ENCODE peak calls at places on chromosome 22, in four cellular contexts. W, Z, M and S are unnamed samples.

GRCh38 chr22:22171357-22172218 is 73.0 kb upstream of the VPREB1 start:
- DNase-seq in Z (no peak), M (no peak), W (no peak), S (no peak)

GRCh38 chr22:29225422-29226090 is 19.9 kb downstream of the EMID1 start:
- DNase-seq in Z (peak; percentile 30), M (no peak), W (no peak), S (no peak)

GRCh38 chr22:36738416-36739020 is 35.0 kb upstream of the CACNG2 start:
- DNase-seq in W (no peak), Z (no peak), M (no peak), S (no peak)

GRCh38 chr22:49967333-49968241 is 7.0 kb downstream of the PIM3 start:
- DNase-seq in M (peak; percentile 52), Z (peak; percentile 70), W (peak; percentile 87), S (no peak)

GRCh38 chr22:37632174-37633081 is 7.0 kb upstream of the SH3BP1 start:
- DNase-seq in M (no peak), W (no peak), Z (no peak), S (no peak)

GRCh38 chr22:48306284-48306683 is 1521.4 kb downstream of the BRD1 start:
- DNase-seq in W (no peak), M (no peak), Z (no peak), S (no peak)

GRCh38 chr22:38110008-38110862 is at the start of gene BAIAP2L2:
- DNase-seq in Z (no peak), M (no peak), W (peak; percentile 55), S (no peak)

GRCh38 chr22:19109198-19110063 is 12.8 kb downstream of the DGCR2 start:
- DNase-seq in M (peak; percentile 83), Z (peak; percentile 66), W (no peak), S (no peak)

GRCh38 chr22:34414467-34415440 is 494.5 kb upstream of the LARGE1 start:
- DNase-seq in W (no peak), Z (peak; percentile 48), M (no peak), S (no peak)

GRCh38 chr22:38136607-38137006 is 26.1 kb upstream of the BAIAP2L2 start:
- DNase-seq in M (no peak), Z (no peak), W (no peak), S (no peak)

GRCh38 chr22:44031111-44031963 is 7.2 kb downstream of the PARVB start:
- DNase-seq in M (no peak), Z (no peak), W (peak; percentile 31), S (no peak)

GRCh38 chr22:22033803-22034468 is 51.3 kb upstream of the TOP3B start:
- DNase-seq in W (no peak), Z (no peak), M (no peak), S (no peak)

GRCh38 chr22:49088801-49089791 is 738.6 kb downstream of the BRD1 start:
- DNase-seq in Z (no peak), M (no peak), W (peak; percentile 61), S (no peak)

GRCh38 chr22:49528420-49528720 is 299.3 kb downstream of the BRD1 start:
- DNase-seq in W (no peak), Z (no peak), M (no peak), S (no peak)

GRCh38 chr22:44351685-44352377 is 39.1 kb upstream of the SHISAL1 start:
- DNase-seq in W (peak; percentile 61), M (peak; percentile 94), Z (no peak), S (peak; percentile 80)

GRCh38 chr22:38845368-38845740 is 1.5 kb upstream of the NPTXR start:
- DNase-seq in M (no peak), Z (no peak), W (peak; percentile 21), S (no peak)

GRCh38 chr22:43931771-43932170 is 8.2 kb downstream of the PNPLA3 start:
- DNase-seq in Z (no peak), W (no peak), M (no peak), S (no peak)

GRCh38 chr22:49666146-49666809 is 161.4 kb downstream of the BRD1 start:
- DNase-seq in W (no peak), Z (no peak), M (no peak), S (no peak)

GRCh38 chr22:26310616-26311015 is 118.4 kb upstream of the ASPHD2 start:
- DNase-seq in Z (no peak), M (no peak), W (no peak), S (no peak)

GRCh38 chr22:38346506-38346905 is 29.3 kb upstream of the CSNK1E start:
- DNase-seq in W (no peak), M (no peak), Z (no peak), S (no peak)

GRCh38 chr22:36659762-36660509 is 43.6 kb downstream of the CACNG2 start:
- DNase-seq in M (peak; percentile 86), Z (peak; percentile 93), W (peak; percentile 96), S (peak; percentile 87)

GRCh38 chr22:38724926-38725571 is 19.3 kb downstream of the GTPBP1 start:
- DNase-seq in Z (no peak), M (peak; percentile 36), W (no peak), S (no peak)

GRCh38 chr22:39733191-39733590 is 160.4 kb downstream of the ENTHD1 start:
- DNase-seq in W (no peak), M (no peak), Z (no peak), S (no peak)

GRCh38 chr22:36986242-36986821 is 32.9 kb downstream of the TST start:
- DNase-seq in W (no peak), Z (peak; percentile 51), M (no peak), S (no peak)

DNA sequence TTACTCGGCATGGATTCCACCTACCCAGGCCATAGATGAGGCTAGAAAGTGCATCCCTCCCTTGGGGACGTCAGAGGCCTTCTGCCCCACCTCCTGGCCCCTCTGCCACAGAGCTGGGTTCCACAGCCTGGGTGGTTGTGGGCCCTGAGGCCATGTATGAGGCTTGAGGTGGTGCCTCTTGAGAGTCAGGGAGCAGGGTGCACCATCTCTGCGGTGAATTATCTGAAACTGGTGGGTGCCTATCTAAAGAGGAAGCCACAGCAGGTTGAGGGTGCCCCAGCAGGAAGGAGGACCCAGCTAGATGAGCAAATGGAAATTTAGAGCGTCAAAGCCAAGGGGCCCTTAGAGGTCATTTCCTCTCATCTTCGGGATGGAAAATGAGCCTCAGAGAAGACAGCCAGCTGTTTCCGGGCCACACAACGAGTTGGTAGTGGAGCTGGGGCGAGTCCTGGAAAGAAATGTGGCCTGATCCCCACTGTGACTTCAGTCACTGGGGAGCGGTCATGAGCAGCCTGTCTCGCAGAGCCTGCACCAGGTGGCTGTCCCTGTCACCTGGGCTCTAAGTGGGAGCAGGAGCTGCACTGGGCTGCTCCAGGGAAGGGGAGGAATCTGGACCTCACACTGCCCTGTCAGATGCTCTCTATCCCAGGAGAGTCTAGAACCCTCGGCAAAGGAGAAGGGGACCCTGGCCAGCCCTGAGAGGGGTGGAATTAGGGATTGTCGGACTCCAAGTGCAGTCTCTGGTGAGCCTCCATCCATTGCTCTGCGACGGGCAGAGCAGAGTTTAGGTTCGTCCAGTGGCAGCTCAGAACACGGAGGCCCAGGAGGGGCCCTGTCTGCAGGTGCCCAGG is 7.3 kb downstream of the ADORA2A start:
- DNase-seq in M (peak; percentile 33), Z (no peak), W (peak; percentile 31), S (no peak)
- H3K4me3 ChIP-seq in M (no peak overlapping the region), Z (no peak overlapping the region), W (no peak overlapping the region), S (no peak overlapping the region)

DNA sequence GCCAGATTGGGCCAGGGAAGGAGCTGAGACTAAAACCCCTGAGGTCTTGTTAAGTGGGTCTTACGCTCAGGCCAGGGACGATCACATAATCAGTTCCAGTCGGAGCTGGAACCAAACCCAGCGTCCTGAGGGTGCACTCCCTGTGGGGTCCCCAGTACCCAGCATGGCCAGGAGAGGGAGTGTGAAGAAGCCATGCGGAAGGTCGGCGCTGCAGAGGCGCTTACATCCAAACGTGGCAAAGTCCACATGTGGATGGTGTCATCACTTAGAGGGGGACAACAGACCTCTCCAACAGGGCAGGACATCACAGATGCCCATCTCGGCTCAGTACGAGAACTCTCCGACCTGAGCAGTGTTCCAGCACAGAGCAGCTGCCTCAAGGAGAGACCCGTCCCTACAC is 8.3 kb downstream of the ATP5MGL start:
- DNase-seq in W (no peak), Z (no peak), M (no peak), S (no peak)
- TF ChIP-seq CTCF in W (no peak), Z (no peak), M (peak; percentile 40), S (peak; percentile 50)

DNA sequence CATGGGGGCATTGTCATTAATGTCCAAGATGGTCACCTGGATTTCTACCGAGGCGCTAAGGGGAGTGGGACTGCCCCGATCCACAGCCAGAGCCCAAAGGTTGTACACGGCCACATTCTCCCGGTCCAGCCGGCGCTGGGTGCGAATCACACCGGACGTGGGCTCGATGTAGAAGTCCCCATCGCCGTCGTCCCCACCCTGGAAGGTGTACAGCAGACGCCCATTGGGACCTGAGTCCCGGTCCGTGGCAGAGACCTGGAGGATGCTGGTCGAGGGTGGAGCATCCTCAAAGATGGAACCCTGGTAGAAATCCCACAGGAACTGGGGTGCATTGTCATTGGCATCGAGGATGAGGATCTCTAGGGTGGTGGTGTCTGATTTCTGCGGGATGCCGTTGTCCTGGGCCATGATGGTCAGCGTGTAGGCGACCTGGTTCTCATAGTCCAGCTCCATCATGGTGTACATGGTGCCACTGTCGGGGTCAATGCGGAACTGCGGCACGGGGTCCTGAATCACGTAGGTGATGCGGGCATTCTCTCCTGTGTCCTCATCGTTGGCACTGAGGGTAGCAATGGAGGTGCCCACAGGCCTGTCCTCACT is 3.1 kb downstream of the CELSR1 start:
- DNase-seq in Z (no peak), M (no peak), W (peak; percentile 77), S (no peak)
- H3K4me3 ChIP-seq in Z (no peak overlapping the region), M (no peak overlapping the region), W (no peak overlapping the region), S (no peak overlapping the region)

GRCh38 chr22:40954095-40954494 is 2.9 kb downstream of the RBX1 start:
- DNase-seq in W (no peak), Z (no peak), M (no peak), S (no peak)

GRCh38 chr22:40955516-40955915 is 4.3 kb downstream of the RBX1 start:
- DNase-seq in W (no peak), M (peak; percentile 62), Z (no peak), S (no peak)

GRCh38 chr22:40953446-40953845 is 2.3 kb downstream of the RBX1 start:
- DNase-seq in M (no peak), Z (no peak), W (no peak), S (no peak)

GRCh38 chr22:40951795-40952602 is 821 bp downstream of the RBX1 start:
- DNase-seq in Z (no peak), M (no peak), W (no peak), S (no peak)

GRCh38 chr22:40950888-40951794 is at the start of gene RBX1:
- DNase-seq in W (peak; percentile 100), M (peak; percentile 97), Z (peak; percentile 98), S (peak; percentile 94)
- TF ChIP-seq CTCF in W (no peak), M (no peak), Z (no peak), S (no peak)